ENCODE peak calls at places on chromosome 10, in seven cellular contexts. One of them, this sample, is unnamed.

GRCh38 chr10:1089017-1089689 is 33.0 kb downstream of the WDR37 start:
- DNase-seq in AG10803: no peak
- DNase-seq in colonic mucosa: no peak
- DNase-seq in fibroblast of mammary gland: no peak
- DNase-seq in CD8-positive, alpha-beta T cell: no peak
- DNase-seq in pancreas: peak
- DNase-seq in fibroblast of lung: no peak
- DNase-seq in this sample: peak

GRCh38 chr10:35635576-35635975 is 6.5 kb downstream of the FZD8 start:
- DNase-seq in CD8-positive, alpha-beta T cell: no peak
- DNase-seq in fibroblast of mammary gland: peak
- DNase-seq in colonic mucosa: peak
- DNase-seq in fibroblast of lung: peak
- DNase-seq in AG10803: peak
- DNase-seq in pancreas: no peak
- DNase-seq in this sample: peak

GRCh38 chr10:98349508-98349922 is 65.5 kb downstream of the PYROXD2 start:
- DNase-seq in colonic mucosa: peak
- DNase-seq in fibroblast of lung: peak
- DNase-seq in CD8-positive, alpha-beta T cell: no peak
- DNase-seq in pancreas: no peak
- DNase-seq in AG10803: peak
- DNase-seq in fibroblast of mammary gland: peak
- DNase-seq in this sample: no peak

GRCh38 chr10:63237396-63237795 is 104.3 kb downstream of the NRBF2 start:
- DNase-seq in fibroblast of mammary gland: no peak
- DNase-seq in AG10803: no peak
- DNase-seq in pancreas: no peak
- DNase-seq in CD8-positive, alpha-beta T cell: no peak
- DNase-seq in colonic mucosa: peak
- DNase-seq in fibroblast of lung: no peak
- DNase-seq in this sample: no peak

GRCh38 chr10:82313401-82313800 is 438.4 kb downstream of the NRG3 start:
- DNase-seq in CD8-positive, alpha-beta T cell: no peak
- DNase-seq in fibroblast of lung: no peak
- DNase-seq in colonic mucosa: no peak
- DNase-seq in pancreas: no peak
- DNase-seq in fibroblast of mammary gland: no peak
- DNase-seq in AG10803: no peak
- DNase-seq in this sample: no peak

GRCh38 chr10:98253499-98253898 is 14.5 kb downstream of the LOXL4 start:
- DNase-seq in fibroblast of lung: no peak
- DNase-seq in colonic mucosa: no peak
- DNase-seq in AG10803: no peak
- DNase-seq in pancreas: no peak
- DNase-seq in fibroblast of mammary gland: no peak
- DNase-seq in CD8-positive, alpha-beta T cell: no peak
- DNase-seq in this sample: no peak

GRCh38 chr10:108601856-108602255 is 1321.5 kb downstream of the XPNPEP1 start:
- DNase-seq in CD8-positive, alpha-beta T cell: no peak
- DNase-seq in fibroblast of lung: no peak
- DNase-seq in AG10803: no peak
- DNase-seq in pancreas: no peak
- DNase-seq in fibroblast of mammary gland: peak
- DNase-seq in colonic mucosa: no peak
- DNase-seq in this sample: no peak

GRCh38 chr10:104767282-104767681 is 126.2 kb downstream of the SORCS3 start:
- DNase-seq in fibroblast of lung: no peak
- DNase-seq in AG10803: no peak
- DNase-seq in CD8-positive, alpha-beta T cell: no peak
- DNase-seq in colonic mucosa: no peak
- DNase-seq in fibroblast of mammary gland: no peak
- DNase-seq in pancreas: no peak
- DNase-seq in this sample: no peak

GRCh38 chr10:126235091-126235978 is 152.9 kb downstream of the ADAM12 start:
- DNase-seq in AG10803: no peak
- DNase-seq in pancreas: no peak
- DNase-seq in CD8-positive, alpha-beta T cell: no peak
- DNase-seq in colonic mucosa: no peak
- DNase-seq in fibroblast of mammary gland: no peak
- DNase-seq in fibroblast of lung: no peak
- DNase-seq in this sample: no peak

GRCh38 chr10:13473986-13474385 is 54.8 kb downstream of the BEND7 start:
- DNase-seq in colonic mucosa: no peak
- DNase-seq in fibroblast of mammary gland: no peak
- DNase-seq in fibroblast of lung: no peak
- DNase-seq in pancreas: no peak
- DNase-seq in CD8-positive, alpha-beta T cell: no peak
- DNase-seq in AG10803: no peak
- DNase-seq in this sample: no peak

GRCh38 chr10:13475124-13475523 is 53.7 kb downstream of the BEND7 start:
- DNase-seq in AG10803: no peak
- DNase-seq in fibroblast of lung: no peak
- DNase-seq in CD8-positive, alpha-beta T cell: no peak
- DNase-seq in colonic mucosa: no peak
- DNase-seq in pancreas: no peak
- DNase-seq in fibroblast of mammary gland: no peak
- DNase-seq in this sample: no peak

GRCh38 chr10:13472359-13472758 is 56.5 kb downstream of the BEND7 start:
- DNase-seq in AG10803: no peak
- DNase-seq in fibroblast of lung: no peak
- DNase-seq in pancreas: no peak
- DNase-seq in CD8-positive, alpha-beta T cell: no peak
- DNase-seq in fibroblast of mammary gland: no peak
- DNase-seq in colonic mucosa: no peak
- DNase-seq in this sample: no peak

GRCh38 chr10:13470270-13470669 is 58.5 kb downstream of the BEND7 start:
- DNase-seq in CD8-positive, alpha-beta T cell: no peak
- DNase-seq in pancreas: no peak
- DNase-seq in AG10803: no peak
- DNase-seq in fibroblast of mammary gland: no peak
- DNase-seq in fibroblast of lung: no peak
- DNase-seq in colonic mucosa: no peak
- DNase-seq in this sample: no peak
- TF ChIP-seq CTCF in CD8-positive, alpha-beta T cell: no peak
- TF ChIP-seq CTCF in pancreas: no peak
- TF ChIP-seq CTCF in AG10803: no peak
- TF ChIP-seq CTCF in fibroblast of mammary gland: peak
- TF ChIP-seq CTCF in fibroblast of lung: peak
- TF ChIP-seq CTCF in colonic mucosa: no peak
- TF ChIP-seq CTCF in this sample: no peak

DNA sequence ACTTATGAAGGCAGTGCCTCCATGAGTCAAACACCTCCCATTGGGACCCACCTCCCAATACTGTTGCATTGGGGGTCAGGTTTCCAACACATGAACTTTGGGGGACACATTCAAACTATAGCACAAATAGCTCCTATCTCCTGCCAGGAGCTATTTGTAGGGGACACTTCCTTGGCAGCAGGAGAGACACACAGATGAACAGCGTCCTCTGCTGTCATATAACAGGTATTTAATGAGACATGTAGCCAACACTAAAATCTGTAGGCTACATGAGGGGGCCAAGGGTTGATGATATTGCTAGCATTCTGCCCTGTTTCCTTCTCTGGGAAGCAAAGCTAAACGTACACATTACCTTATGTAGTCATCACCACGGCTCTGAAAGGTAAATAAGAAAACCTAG is 2.6 kb upstream of the GPR26 start:
- DNase-seq in colonic mucosa: no peak
- DNase-seq in AG10803: no peak
- DNase-seq in fibroblast of mammary gland: no peak
- DNase-seq in pancreas: no peak
- DNase-seq in fibroblast of lung: no peak
- DNase-seq in CD8-positive, alpha-beta T cell: no peak
- DNase-seq in this sample: no peak
- TF ChIP-seq CTCF in colonic mucosa: no peak
- TF ChIP-seq CTCF in AG10803: no peak
- TF ChIP-seq CTCF in fibroblast of mammary gland: no peak
- TF ChIP-seq CTCF in pancreas: no peak
- TF ChIP-seq CTCF in fibroblast of lung: no peak
- TF ChIP-seq CTCF in CD8-positive, alpha-beta T cell: no peak
- TF ChIP-seq CTCF in this sample: no peak

GRCh38 chr10:14184841-14185500 is 145.8 kb downstream of the FRMD4A start:
- DNase-seq in colonic mucosa: no peak
- DNase-seq in fibroblast of mammary gland: no peak
- DNase-seq in CD8-positive, alpha-beta T cell: no peak
- DNase-seq in AG10803: no peak
- DNase-seq in fibroblast of lung: peak
- DNase-seq in pancreas: no peak
- DNase-seq in this sample: no peak

GRCh38 chr10:14185501-14186045 is 145.2 kb downstream of the FRMD4A start:
- DNase-seq in colonic mucosa: no peak
- DNase-seq in fibroblast of lung: peak
- DNase-seq in fibroblast of mammary gland: peak
- DNase-seq in AG10803: no peak
- DNase-seq in pancreas: no peak
- DNase-seq in CD8-positive, alpha-beta T cell: no peak
- DNase-seq in this sample: peak

GRCh38 chr10:14182781-14183180 is 147.9 kb downstream of the FRMD4A start:
- DNase-seq in CD8-positive, alpha-beta T cell: no peak
- DNase-seq in fibroblast of lung: no peak
- DNase-seq in fibroblast of mammary gland: no peak
- DNase-seq in pancreas: no peak
- DNase-seq in colonic mucosa: no peak
- DNase-seq in AG10803: no peak
- DNase-seq in this sample: no peak

GRCh38 chr10:14190702-14191101 is 140.0 kb downstream of the FRMD4A start:
- DNase-seq in colonic mucosa: no peak
- DNase-seq in pancreas: no peak
- DNase-seq in fibroblast of mammary gland: no peak
- DNase-seq in fibroblast of lung: no peak
- DNase-seq in CD8-positive, alpha-beta T cell: no peak
- DNase-seq in AG10803: no peak
- DNase-seq in this sample: no peak

GRCh38 chr10:14186245-14186644 is 144.5 kb downstream of the FRMD4A start:
- DNase-seq in AG10803: no peak
- DNase-seq in fibroblast of lung: no peak
- DNase-seq in CD8-positive, alpha-beta T cell: no peak
- DNase-seq in fibroblast of mammary gland: peak
- DNase-seq in colonic mucosa: no peak
- DNase-seq in pancreas: no peak
- DNase-seq in this sample: no peak
- TF ChIP-seq CTCF in AG10803: peak
- TF ChIP-seq CTCF in fibroblast of lung: peak
- TF ChIP-seq CTCF in CD8-positive, alpha-beta T cell: no peak
- TF ChIP-seq CTCF in fibroblast of mammary gland: peak
- TF ChIP-seq CTCF in colonic mucosa: no peak
- TF ChIP-seq CTCF in pancreas: no peak
- TF ChIP-seq CTCF in this sample: peak

GRCh38 chr10:53786236-53786635 is 1013.7 kb upstream of the MBL2 start:
- DNase-seq in fibroblast of mammary gland: no peak
- DNase-seq in AG10803: no peak
- DNase-seq in CD8-positive, alpha-beta T cell: no peak
- DNase-seq in fibroblast of lung: no peak
- DNase-seq in colonic mucosa: no peak
- DNase-seq in pancreas: no peak
- DNase-seq in this sample: peak
- TF ChIP-seq CTCF in fibroblast of mammary gland: no peak
- TF ChIP-seq CTCF in AG10803: no peak
- TF ChIP-seq CTCF in CD8-positive, alpha-beta T cell: no peak
- TF ChIP-seq CTCF in fibroblast of lung: peak
- TF ChIP-seq CTCF in colonic mucosa: no peak
- TF ChIP-seq CTCF in pancreas: no peak
- TF ChIP-seq CTCF in this sample: peak